ENCODE peak calls at places on chromosome 15, in five cellular contexts. F, E, T, L and C are unnamed samples.

GRCh38 chr15:92809880-92810361 is 90.2 kb upstream of the CHD2 start:
- DNase-seq in F (no peak), E (peak), T (no peak), L (no peak), C (peak)

GRCh38 chr15:58453931-58454793 is 22.4 kb downstream of the LIPC start:
- DNase-seq in F (no peak), L (no peak), E (no peak), T (no peak), C (no peak)

GRCh38 chr15:45225506-45226273 is 26.3 kb upstream of the SLC28A2 start:
- DNase-seq in T (no peak), F (no peak), E (no peak), L (no peak), C (no peak)

GRCh38 chr15:75696854-75697259 is 15.8 kb downstream of the CSPG4 start:
- DNase-seq in T (no peak), E (no peak), F (no peak), L (no peak), C (no peak)

GRCh38 chr15:95138604-95139270 is 907.4 kb downstream of the MCTP2 start:
- DNase-seq in L (no peak), E (no peak), F (no peak), T (no peak), C (no peak)

GRCh38 chr15:35519536-35520149 is 26.3 kb downstream of the DPH6 start:
- DNase-seq in E (peak), T (no peak), L (peak), F (peak), C (peak)

GRCh38 chr15:89813381-89814111 is 1.1 kb downstream of the ANPEP start:
- DNase-seq in T (no peak), L (no peak), F (no peak), E (no peak), C (no peak)

GRCh38 chr15:60395276-60396011 is 2.3 kb downstream of the ANXA2 start:
- DNase-seq in T (no peak), F (no peak), E (no peak), L (no peak), C (no peak)

GRCh38 chr15:99131441-99132023 is 26.7 kb downstream of the SYNM start:
- DNase-seq in F (no peak), T (no peak), L (no peak), E (no peak), C (no peak)

GRCh38 chr15:48556159-48556897 is 89.2 kb downstream of the FBN1 start:
- DNase-seq in L (no peak), F (no peak), E (no peak), T (no peak), C (no peak)

GRCh38 chr15:71444866-71445590 is 329.8 kb downstream of the THSD4 start:
- DNase-seq in T (no peak), E (no peak), L (no peak), F (no peak), C (no peak)

GRCh38 chr15:100196326-100197058 is 145.3 kb downstream of the ADAMTS17 start:
- DNase-seq in L (no peak), T (no peak), F (no peak), E (no peak), C (no peak)

GRCh38 chr15:40048155-40048792 is 9.3 kb upstream of the SRP14 start:
- DNase-seq in T (no peak), L (no peak), F (no peak), E (peak), C (no peak)

GRCh38 chr15:76376029-76376428 is 39.5 kb downstream of the ISL2 start:
- DNase-seq in E (no peak), F (no peak), T (no peak), L (no peak), C (no peak)